ENCODE peak calls at places on chromosomes 6 and 20, in seven cellular contexts. E, S, D, W, A, I and N are unnamed samples.
A peak's percentile ranks its signal among the peaks of the same experiment; 100 is the strongest.

GRCh38 chr6:133889557-133890301 is 816 bp downstream of the TCF21 start:
- DNase-seq in E (peak; percentile 45), S (no peak), D (no peak), W (no peak), A (no peak), I (peak; percentile 80), N (no peak)

GRCh38 chr6:4820704-4821276 is 44.6 kb downstream of the CDYL start:
- DNase-seq in E (no peak), S (no peak), D (no peak), W (no peak), A (no peak), I (no peak), N (no peak)

GRCh38 chr20:33900515-33901131 is 89.5 kb downstream of the CHMP4B start:
- DNase-seq in E (no peak), S (no peak), D (no peak), W (no peak), A (no peak), I (no peak), N (no peak)

GRCh38 chr6:128516514-128516898 is 3.9 kb downstream of the PTPRK start:
- DNase-seq in E (no peak), S (no peak), D (peak; percentile 78), W (no peak), A (no peak), I (no peak), N (no peak)

GRCh38 chr20:59087829-59088433 is 45.3 kb upstream of the PRELID3B start:
- DNase-seq in E (peak; percentile 55), S (peak; percentile 52), D (peak; percentile 70), W (no peak), A (peak; percentile 83), I (peak; percentile 92), N (peak; percentile 83)

GRCh38 chr20:5143856-5144255 is 17.0 kb downstream of the CDS2 start:
- DNase-seq in E (no peak), S (no peak), D (no peak), W (no peak), A (no peak), I (no peak), N (no peak)

GRCh38 chr20:48609491-48609978 is 218.3 kb downstream of the PREX1 start:
- DNase-seq in E (no peak), S (no peak), D (peak; percentile 36), W (peak; percentile 62), A (no peak), I (no peak), N (no peak)

GRCh38 chr20:17444091-17444490 is 87.1 kb downstream of the BFSP1 start:
- DNase-seq in E (no peak), S (no peak), D (peak; percentile 48), W (no peak), A (no peak), I (no peak), N (no peak)

GRCh38 chr6:150410906-150411305 is 42.1 kb downstream of the IYD start:
- DNase-seq in E (no peak), S (no peak), D (no peak), W (no peak), A (no peak), I (no peak), N (no peak)

GRCh38 chr6:25750911-25751310 is 3.6 kb upstream of the SLC17A4 start:
- DNase-seq in E (no peak), S (no peak), D (no peak), W (no peak), A (no peak), I (no peak), N (no peak)

GRCh38 chr20:53513489-53514298 is 79.9 kb downstream of the ZNF217 start:
- DNase-seq in E (no peak), S (no peak), D (peak; percentile 86), W (no peak), A (no peak), I (no peak), N (no peak)

GRCh38 chr6:113461153-113461897 is 395.8 kb upstream of the MARCKS start:
- DNase-seq in E (no peak), S (no peak), D (peak; percentile 9), W (no peak), A (no peak), I (no peak), N (no peak)

GRCh38 chr6:155274106-155274505 is 10.3 kb downstream of the CLDN20 start:
- DNase-seq in E (no peak), S (no peak), D (no peak), W (no peak), A (no peak), I (no peak), N (no peak)

GRCh38 chr6:69881322-69882151 is 15.2 kb downstream of the COL19A1 start:
- DNase-seq in E (no peak), S (no peak), D (no peak), W (peak; percentile 85), A (no peak), I (no peak), N (no peak)

GRCh38 chr20:34401741-34402455 is 38.8 kb downstream of the ITCH start:
- DNase-seq in E (no peak), S (no peak), D (peak; percentile 44), W (no peak), A (no peak), I (no peak), N (no peak)

GRCh38 chr20:47576516-47577033 is 74.9 kb downstream of the NCOA3 start:
- DNase-seq in E (peak; percentile 72), S (peak; percentile 85), D (peak; percentile 97), W (peak; percentile 46), A (peak; percentile 81), I (no peak), N (peak; percentile 55)

GRCh38 chr6:13076575-13076974 is 251.8 kb downstream of the TBC1D7 start:
- DNase-seq in E (no peak), S (no peak), D (no peak), W (no peak), A (no peak), I (no peak), N (no peak)

GRCh38 chr6:109454483-109455160 is 950 bp downstream of the MICAL1 start:
- DNase-seq in E (peak; percentile 78), S (no peak), D (no peak), W (peak; percentile 48), A (no peak), I (no peak), N (no peak)
- TF ChIP-seq JUND in E (no peak), S (no peak), D (no peak), W (no peak), A (no peak), I (no peak), N (no peak)

DNA sequence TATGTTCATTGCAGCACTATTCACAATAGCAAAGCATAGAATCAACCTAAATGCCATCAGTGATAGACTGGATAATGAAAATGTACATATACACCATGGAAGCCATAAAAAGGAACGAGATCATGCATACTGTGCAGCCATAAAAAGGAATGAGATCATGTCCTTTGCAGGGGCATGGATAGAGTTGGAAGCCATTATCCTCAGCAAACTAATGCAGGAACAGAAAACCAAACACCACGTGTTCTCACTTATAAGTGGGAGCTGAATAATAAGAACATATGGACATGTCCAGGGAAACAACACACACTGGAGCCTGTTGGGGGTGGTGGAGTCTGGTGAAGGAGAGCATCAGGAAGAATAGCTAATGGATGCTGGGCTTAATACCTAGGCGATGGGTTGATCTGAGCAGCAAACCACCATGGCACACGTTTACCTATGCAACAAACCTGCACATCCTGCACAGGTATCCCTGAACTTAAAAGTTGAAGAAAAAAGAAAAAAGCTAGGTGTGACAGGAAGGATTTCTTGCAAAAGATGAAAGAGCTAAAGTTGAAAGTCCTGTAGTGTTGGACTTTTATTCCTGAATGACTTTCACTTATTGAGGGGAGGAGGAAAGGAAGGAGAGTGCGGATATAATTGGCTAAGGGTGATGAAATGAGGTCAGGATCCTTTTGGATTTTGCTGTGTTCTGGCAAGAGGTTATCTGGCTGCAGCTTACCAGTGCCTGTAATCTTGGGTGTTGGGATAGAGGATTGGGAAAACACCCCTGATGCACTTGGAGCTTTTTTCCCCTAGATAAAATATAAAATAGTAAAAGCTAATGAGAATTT is 8.5 kb downstream of the TRMT11 start:
- DNase-seq in E (no peak), S (no peak), D (no peak), W (no peak), A (no peak), I (no peak), N (no peak)
- TF ChIP-seq JUND in E (no peak), S (no peak), D (no peak), W (no peak), A (no peak), I (no peak), N (no peak)

GRCh38 chr20:63191400-63191799 is 24.5 kb downstream of the YTHDF1 start:
- DNase-seq in E (no peak), S (peak; percentile 91), D (no peak), W (no peak), A (no peak), I (no peak), N (no peak)
- TF ChIP-seq JUND in E (no peak), S (no peak), D (no peak), W (no peak), A (no peak), I (no peak), N (no peak)

GRCh38 chr20:31962741-31963140 is 5.2 kb upstream of the XKR7 start:
- DNase-seq in E (peak; percentile 48), S (no peak), D (no peak), W (no peak), A (no peak), I (no peak), N (no peak)

GRCh38 chr20:31968299-31969126 is 562 bp downstream of the XKR7 start:
- DNase-seq in E (peak; percentile 81), S (no peak), D (peak; percentile 64), W (no peak), A (peak; percentile 96), I (peak; percentile 99), N (peak; percentile 95)

GRCh38 chr20:31966991-31967655 is 828 bp upstream of the XKR7 start:
- DNase-seq in E (peak; percentile 52), S (no peak), D (no peak), W (no peak), A (no peak), I (no peak), N (no peak)

GRCh38 chr20:31972481-31973386 is 4.8 kb downstream of the XKR7 start:
- DNase-seq in E (no peak), S (no peak), D (no peak), W (no peak), A (no peak), I (no peak), N (peak; percentile 55)

DNA sequence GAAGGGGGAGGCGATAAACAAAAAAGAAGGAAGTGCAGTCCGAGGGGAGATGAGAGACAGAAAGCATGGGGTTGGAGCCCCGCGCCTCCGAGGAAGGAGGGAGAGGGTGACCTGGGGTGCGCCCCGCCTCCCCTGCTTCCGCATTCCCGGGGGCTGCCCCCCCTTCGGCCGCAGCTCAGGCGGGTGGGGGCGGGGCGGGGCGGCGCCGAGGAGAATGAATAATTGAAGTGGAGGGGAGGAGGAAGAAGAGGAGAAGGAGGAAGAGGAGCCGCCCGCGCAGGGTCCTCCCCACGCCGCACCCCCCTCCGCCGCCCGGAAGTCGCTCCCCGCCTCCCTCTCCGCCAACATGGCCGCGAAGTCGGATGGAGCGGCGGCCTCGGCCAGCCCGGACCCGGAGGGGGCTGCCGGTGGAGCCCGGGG is at the start of gene XKR7:
- DNase-seq in E (peak; percentile 94), S (no peak), D (no peak), W (no peak), A (peak; percentile 56), I (peak; percentile 78), N (peak; percentile 84)
- TF ChIP-seq JUND in E (no peak), S (no peak), D (no peak), W (no peak), A (no peak), I (no peak), N (no peak)

GRCh38 chr20:45924391-45925261 is 9.9 kb upstream of the PCIF1 start:
- DNase-seq in E (no peak), S (no peak), D (peak; percentile 66), W (no peak), A (no peak), I (no peak), N (no peak)
- TF ChIP-seq JUND in E (no peak), S (no peak), D (no peak), W (no peak), A (no peak), I (no peak), N (no peak)

GRCh38 chr20:29874476-29875202 is 1382.8 kb upstream of the DEFB115 start:
- DNase-seq in E (peak; percentile 36), S (no peak), D (no peak), W (no peak), A (no peak), I (no peak), N (no peak)
- TF ChIP-seq JUND in E (no peak), S (no peak), D (no peak), W (no peak), A (no peak), I (no peak), N (no peak)